ENCODE peak calls at places on chromosomes 11 and 22, in six cellular contexts. G is IMR-90; S is HCT116; I is endothelial cell; T is mesothelial cell of epicardium; U is stimulated activated CD8-positive, alpha-beta memory T cell treated with anti-CD3 and anti-CD28 coated beads, Interleukin-4, amount 100 ng/mL, for 24 hours. Y is an unnamed sample.
A peak's percentile ranks its signal among the peaks of the same experiment; 100 is the strongest.

GRCh38 chr11:122723106-122723505 is 67.6 kb downstream of the UBASH3B start:
- DNase-seq in G (peak; percentile 69), S (no peak), I (no peak), T (no peak), U (no peak), Y (no peak)

GRCh38 chr11:87038235-87038960 is 664 bp downstream of the TMEM135 start:
- DNase-seq in G (no peak), S (no peak), I (no peak), T (no peak), U (no peak), Y (no peak)

GRCh38 chr11:66856496-66857233 is at the start of gene LRFN4:
- DNase-seq in G (no peak), S (no peak), I (peak; percentile 53), T (peak; percentile 80), U (peak; percentile 28), Y (no peak)

GRCh38 chr11:73200256-73200655 is 17.8 kb upstream of the P2RY2 start:
- DNase-seq in G (no peak), S (no peak), I (no peak), T (no peak), U (no peak), Y (no peak)

GRCh38 chr22:43001271-43002197 is 13.4 kb downstream of the PACSIN2 start:
- DNase-seq in G (no peak), S (no peak), I (no peak), T (no peak), U (no peak), Y (no peak)

GRCh38 chr11:121123670-121124069 is 22.6 kb downstream of the TECTA start:
- DNase-seq in G (no peak), S (no peak), I (no peak), T (no peak), U (no peak), Y (no peak)

GRCh38 chr11:66247801-66248200 is 20.6 kb upstream of the RAB1B start:
- DNase-seq in G (no peak), S (no peak), I (no peak), T (no peak), U (no peak), Y (no peak)

GRCh38 chr22:26903030-26903856 is 245.9 kb downstream of the MIAT start:
- DNase-seq in G (no peak), S (no peak), I (peak; percentile 8), T (no peak), U (peak; percentile 0), Y (no peak)